ENCODE peak calls at places on chromosomes 3 and 15, in ten cellular contexts. R is GM10248; I is GM12864; D is fibroblast of lung; N is tibial artery; G is H9; P is epithelial cell of esophagus; C is OCI-LY7; Z is AG09319; O is CD4-positive, alpha-beta T cell. U is an unnamed sample.

GRCh38 chr3:36944012-36944640 is 728 bp downstream of the TRANK1 start:
- DNase-seq in G (peak; percentile 68), Z (no peak), R (peak; percentile 53), D (peak; percentile 69), I (no peak), N (peak; percentile 76), P (peak; percentile 53), O (peak; percentile 26), C (peak; percentile 62), U (no peak)

GRCh38 chr3:71787851-71788405 is 3.0 kb upstream of the PROK2 start:
- DNase-seq in I (no peak), D (no peak), C (no peak), R (no peak), O (no peak), G (no peak), Z (no peak), N (no peak), P (no peak), U (no peak)

GRCh38 chr3:111859974-111860859 is 1.2 kb downstream of the PHLDB2 start:
- DNase-seq in C (peak; percentile 85), R (peak; percentile 80), Z (peak; percentile 72), O (peak; percentile 22), G (peak; percentile 94), N (peak; percentile 92), P (peak; percentile 82), I (peak; percentile 53), D (peak; percentile 88), U (peak; percentile 52)

GRCh38 chr15:90465930-90466567 is 63.7 kb upstream of the CRTC3 start:
- DNase-seq in N (no peak), R (no peak), C (no peak), I (no peak), G (no peak), P (peak; percentile 22), O (no peak), D (peak; percentile 67), Z (no peak), U (no peak)

GRCh38 chr3:103295974-103296570 is 861.3 kb downstream of the ZPLD1 start:
- DNase-seq in P (peak; percentile 29), C (peak; percentile 15), N (no peak), I (no peak), D (peak; percentile 36), Z (no peak), G (no peak), R (no peak), O (no peak), U (no peak)

GRCh38 chr3:9727041-9727595 is 4.4 kb upstream of the BRPF1 start:
- DNase-seq in N (no peak), O (peak; percentile 38), G (peak; percentile 90), R (peak; percentile 34), P (peak; percentile 27), Z (no peak), D (no peak), I (no peak), C (peak; percentile 84), U (peak; percentile 31)

GRCh38 chr15:43187544-43188155 is 2.4 kb downstream of the CCNDBP1 start:
- DNase-seq in N (no peak), O (no peak), P (peak; percentile 67), G (no peak), C (peak; percentile 70), I (no peak), D (peak; percentile 58), Z (peak; percentile 30), R (no peak), U (no peak)

GRCh38 chr3:175398676-175399075 is 539.5 kb downstream of the NAALADL2 start:
- DNase-seq in O (no peak), P (peak; percentile 11), G (no peak), I (no peak), R (no peak), C (no peak), N (no peak), D (no peak), Z (no peak), U (no peak)

GRCh38 chr15:54304321-54304720 is 326.1 kb downstream of the UNC13C start:
- DNase-seq in I (no peak), D (no peak), C (no peak), N (no peak), R (no peak), G (no peak), P (no peak), Z (no peak), O (no peak), U (no peak)

GRCh38 chr3:28912120-28912885 is 368.6 kb upstream of the RBMS3 start:
- DNase-seq in G (no peak), O (no peak), D (peak; percentile 67), P (no peak), R (no peak), C (no peak), Z (no peak), N (no peak), I (no peak), U (no peak)

GRCh38 chr3:28917895-28918294 is 363.0 kb upstream of the RBMS3 start:
- DNase-seq in G (no peak), C (no peak), P (no peak), R (no peak), O (no peak), D (no peak), I (no peak), N (no peak), Z (no peak), U (no peak)

GRCh38 chr3:28922376-28922775 is 358.5 kb upstream of the RBMS3 start:
- DNase-seq in N (no peak), Z (no peak), I (no peak), C (no peak), D (no peak), O (no peak), P (no peak), R (no peak), G (no peak), U (no peak)

GRCh38 chr3:28915711-28916481 is 365.0 kb upstream of the RBMS3 start:
- DNase-seq in Z (peak; percentile 22), R (no peak), D (peak; percentile 78), I (no peak), O (no peak), N (no peak), C (peak; percentile 1), P (peak; percentile 95), G (peak; percentile 43), U (no peak)

DNA sequence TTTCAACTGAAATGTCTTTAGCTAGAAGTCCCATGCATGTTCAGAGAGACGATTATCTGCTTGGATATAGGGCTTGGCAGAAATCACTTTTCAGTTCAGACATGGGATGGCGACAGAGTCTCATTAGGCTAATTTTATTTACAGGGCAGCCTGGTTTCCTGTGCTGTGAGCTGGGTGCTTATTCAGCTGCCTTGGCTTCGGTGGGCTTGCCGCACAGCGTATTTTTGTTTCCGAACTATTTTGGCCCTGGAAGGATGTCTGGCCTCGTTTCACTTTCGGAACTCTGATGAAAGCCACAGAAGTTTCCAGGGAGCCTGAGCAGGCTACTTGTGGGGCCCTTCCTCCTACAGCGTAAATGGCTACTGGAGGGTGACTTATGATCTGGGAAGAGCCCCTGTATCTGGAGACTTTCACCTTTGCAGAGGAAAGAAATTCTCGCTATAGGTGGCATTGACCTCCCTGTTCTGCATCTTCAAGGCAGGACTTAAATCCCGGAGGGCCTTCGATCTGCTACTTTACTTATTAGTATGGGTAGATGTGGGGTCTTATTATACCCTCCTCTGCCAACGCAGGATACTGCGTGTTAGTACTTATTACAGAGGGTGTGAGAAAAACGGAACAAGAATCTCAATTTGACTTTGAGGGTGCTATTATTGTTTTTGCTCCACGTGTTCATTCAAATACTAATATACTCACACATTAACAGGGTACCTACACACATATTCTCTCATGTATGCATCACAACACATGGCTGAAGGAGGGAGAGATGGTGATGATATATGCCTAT is 364.0 kb upstream of the RBMS3 start:
- DNase-seq in G (peak; percentile 36), P (peak; percentile 70), O (no peak), R (peak; percentile 28), Z (peak; percentile 52), N (peak; percentile 83), C (peak; percentile 2), D (peak; percentile 79), I (peak; percentile 60), U (no peak)
- TF ChIP-seq CTCF in G (peak; percentile 65), P (peak; percentile 70), O (no peak), R (peak; percentile 64), Z (peak; percentile 63), N (peak; percentile 59), C (peak; percentile 37), D (peak; percentile 60), I (peak; percentile 64), U (no peak)

DNA sequence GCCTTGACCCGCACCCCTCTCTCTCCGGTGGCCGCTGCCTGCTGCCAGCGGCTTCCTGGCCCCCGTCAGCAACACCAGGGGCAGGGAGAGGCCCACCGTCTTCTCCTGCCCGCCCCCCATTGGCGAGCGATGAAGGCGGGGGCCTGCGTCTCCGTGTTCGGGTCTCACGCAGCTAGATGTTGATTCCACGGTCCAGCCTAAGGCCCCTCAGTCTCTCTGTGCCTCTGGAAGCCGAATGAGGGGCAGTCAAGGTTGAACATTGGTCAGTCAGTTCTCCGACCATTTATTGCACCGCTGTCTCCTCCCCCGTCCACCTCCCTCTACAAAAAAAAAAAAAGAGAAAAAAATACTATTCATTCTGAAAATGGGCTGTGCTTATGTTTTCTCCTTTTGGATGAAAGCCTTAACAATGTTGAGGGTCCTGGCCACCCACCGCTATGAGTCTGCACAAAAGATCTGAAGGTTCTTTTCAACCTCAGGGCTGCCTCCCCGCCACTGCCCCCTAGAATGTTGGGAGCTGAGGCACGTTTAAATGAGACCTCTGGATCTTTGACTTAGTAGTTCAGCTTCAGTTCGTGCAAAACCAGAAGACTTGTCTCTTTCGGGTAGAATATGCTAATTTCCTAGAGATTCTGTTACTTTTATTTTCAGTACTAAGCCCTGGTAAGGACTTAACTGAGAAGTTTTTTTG is 724 bp downstream of the IREB2 start:
- DNase-seq in R (peak; percentile 24), N (no peak), I (no peak), G (no peak), C (peak; percentile 58), Z (no peak), P (peak; percentile 24), O (no peak), D (peak; percentile 52), U (no peak)
- TF ChIP-seq CTCF in R (peak; percentile 11), N (no peak), I (peak; percentile 8), G (peak; percentile 52), C (peak; percentile 71), Z (peak; percentile 41), P (peak; percentile 42), O (no peak), D (peak; percentile 27), U (no peak)

DNA sequence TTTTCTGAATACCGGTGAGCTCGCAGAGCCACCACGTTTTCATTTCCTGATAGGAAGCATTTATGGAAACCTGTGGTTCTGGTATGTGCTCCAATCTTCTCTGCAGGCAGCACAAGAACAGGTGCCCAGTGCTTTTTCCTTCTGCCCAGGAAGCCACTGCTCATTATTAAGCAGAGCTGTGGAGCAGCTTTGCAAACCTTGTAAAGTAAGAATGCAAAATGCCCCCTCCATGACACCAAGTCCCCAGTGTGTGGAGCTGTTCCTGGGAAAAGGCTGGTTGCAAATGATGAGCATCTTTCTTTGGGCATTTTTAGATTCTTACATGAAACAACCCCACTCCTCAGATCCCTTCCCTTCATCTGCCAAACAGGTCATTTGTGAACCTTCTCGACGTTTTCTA is 65.7 kb upstream of the MRPL3 start:
- DNase-seq in R (no peak), N (no peak), G (peak; percentile 52), Z (no peak), I (no peak), O (no peak), C (no peak), P (no peak), D (no peak), U (no peak)
- TF ChIP-seq CTCF in R (no peak), N (no peak), G (peak; percentile 55), Z (no peak), I (no peak), O (no peak), C (no peak), P (no peak), D (no peak), U (no peak)

GRCh38 chr3:29764603-29765254 is 483.9 kb downstream of the RBMS3 start:
- DNase-seq in Z (peak; percentile 69), G (no peak), C (no peak), P (peak; percentile 78), I (no peak), R (no peak), O (no peak), D (peak; percentile 79), N (no peak), U (no peak)
- TF ChIP-seq CTCF in Z (peak; percentile 74), G (no peak), C (peak; percentile 67), P (peak; percentile 76), I (peak; percentile 7), R (peak; percentile 27), O (no peak), D (peak; percentile 55), N (peak; percentile 65), U (no peak)

U was measured in activated B cell treated with CpG ODN at 0.5 μM for 24 hours.